ENCODE peak calls at places on chromosomes 1 and 21, in eight cellular contexts. K is mesothelial cell of epicardium; F is effector memory CD4-positive, alpha-beta T cell; V is WERI-Rb-1; O is prostate gland; H is T-helper 2 cell; D is NCI-H1694 treated with DMSO at 0.1 percent for 48 hours; J is NCI-H1105 treated with DMSO at 0.1 percent for 48 hours. Y is an unnamed sample.

GRCh38 chr1:9239622-9240401 is 5.2 kb downstream of the H6PD start:
- DNase-seq in V (peak), K (no peak), F (no peak), D (no peak), H (peak), J (no peak), O (no peak), Y (peak)

GRCh38 chr1:47944561-47944960 is 52.6 kb downstream of the TRABD2B start:
- DNase-seq in K (no peak), D (no peak), F (no peak), H (no peak), O (no peak), J (no peak), V (no peak), Y (no peak)

GRCh38 chr1:244077473-244078220 is 26.6 kb downstream of the ZBTB18 start:
- DNase-seq in F (no peak), D (no peak), V (no peak), H (no peak), O (no peak), K (no peak), J (no peak), Y (no peak)

GRCh38 chr1:60621524-60621923 is 460.8 kb upstream of the NFIA start:
- DNase-seq in D (peak), J (peak), H (no peak), F (no peak), O (peak), V (no peak), K (no peak), Y (no peak)

GRCh38 chr1:15433471-15433870 is 4.8 kb upstream of the CTRC start:
- DNase-seq in J (no peak), O (no peak), F (no peak), K (no peak), V (no peak), D (no peak), H (no peak), Y (no peak)

GRCh38 chr21:38474796-38475195 is 23.5 kb downstream of the ERG start:
- DNase-seq in K (no peak), V (no peak), J (no peak), D (no peak), H (no peak), F (no peak), O (no peak), Y (no peak)

GRCh38 chr1:241738284-241738683 is 86.2 kb downstream of the WDR64 start:
- DNase-seq in H (no peak), O (no peak), F (no peak), V (no peak), J (no peak), K (no peak), D (no peak), Y (no peak)

GRCh38 chr1:119871881-119872280 is 24.4 kb downstream of the ADAM30 start:
- DNase-seq in F (no peak), J (no peak), O (no peak), V (no peak), D (no peak), K (no peak), H (no peak), Y (no peak)

GRCh38 chr1:172742599-172743500 is 83.9 kb downstream of the FASLG start:
- DNase-seq in F (no peak), J (peak), O (no peak), K (no peak), D (peak), V (no peak), H (peak), Y (no peak)

GRCh38 chr1:18938008-18938706 is 18.3 kb downstream of the IFFO2 start:
- DNase-seq in J (no peak), F (no peak), K (no peak), D (no peak), V (peak), O (no peak), H (no peak), Y (no peak)

GRCh38 chr1:158037876-158038359 is 44.5 kb downstream of the KIRREL1 start:
- DNase-seq in K (no peak), O (no peak), F (no peak), H (no peak), J (peak), V (no peak), D (no peak), Y (no peak)

GRCh38 chr1:9840176-9840575 is 16.4 kb upstream of the CLSTN1 start:
- DNase-seq in D (peak), O (peak), K (no peak), F (no peak), V (peak), J (peak), H (no peak), Y (no peak)

GRCh38 chr1:14552246-14552970 is 46.1 kb upstream of the KAZN start:
- DNase-seq in K (no peak), H (no peak), O (no peak), D (peak), J (no peak), V (no peak), F (no peak), Y (no peak)

GRCh38 chr1:167438171-167439138 is 79.9 kb downstream of the CD247 start:
- DNase-seq in H (peak), O (no peak), D (no peak), F (no peak), J (no peak), V (no peak), K (no peak), Y (no peak)

GRCh38 chr1:85068846-85069245 is 20.5 kb upstream of the MCOLN3 start:
- DNase-seq in O (no peak), F (no peak), K (no peak), H (no peak), V (no peak), D (no peak), J (no peak), Y (no peak)

GRCh38 chr1:198729195-198729863 is 90.5 kb downstream of the PTPRC start:
- DNase-seq in K (no peak), F (no peak), J (no peak), H (no peak), V (no peak), D (no peak), O (no peak), Y (no peak)

GRCh38 chr1:94727846-94728715 is 92.1 kb upstream of the SLC44A3 start:
- DNase-seq in F (no peak), O (no peak), H (no peak), V (no peak), D (no peak), K (no peak), J (no peak), Y (no peak)

GRCh38 chr1:205533729-205534443 is 29.4 kb downstream of the CDK18 start:
- DNase-seq in V (no peak), H (no peak), O (no peak), D (no peak), J (no peak), F (no peak), K (no peak), Y (no peak)

GRCh38 chr1:26853156-26853555 is 9.8 kb upstream of the SFN start:
- DNase-seq in O (peak), J (peak), F (peak), D (peak), H (peak), K (peak), V (peak), Y (peak)

GRCh38 chr21:39676054-39676771 is 63.5 kb downstream of the B3GALT5 start:
- DNase-seq in K (peak), V (no peak), F (no peak), O (peak), J (peak), D (peak), H (peak), Y (no peak)

GRCh38 chr1:55138740-55139283 is 76.4 kb downstream of the USP24 start:
- DNase-seq in D (no peak), O (no peak), V (no peak), F (no peak), K (no peak), J (no peak), H (peak), Y (no peak)

GRCh38 chr1:197911857-197912696 is 5.1 kb upstream of the LHX9 start:
- DNase-seq in H (peak), O (no peak), D (no peak), K (no peak), V (no peak), J (peak), F (no peak), Y (no peak)

GRCh38 chr1:101147381-101147780 is 89.4 kb upstream of the S1PR1 start:
- DNase-seq in J (no peak), K (no peak), V (no peak), O (no peak), D (no peak), H (no peak), F (no peak), Y (no peak)

GRCh38 chr1:6241887-6242740 is 1.9 kb upstream of the HES3 start:
- DNase-seq in D (no peak), O (no peak), F (no peak), K (no peak), H (no peak), V (no peak), J (no peak), Y (no peak)

GRCh38 chr21:45404726-45405270 is at the start of gene COL18A1:
- DNase-seq in V (peak), D (no peak), J (peak), O (peak), H (peak), K (peak), F (no peak), Y (peak)

GRCh38 chr1:8660455-8660854 is 157.0 kb downstream of the RERE start:
- DNase-seq in O (peak), K (no peak), F (no peak), J (no peak), D (peak), H (no peak), V (no peak), Y (no peak)

GRCh38 chr1:227433663-227434062 is 115.4 kb upstream of the CDC42BPA start:
- DNase-seq in V (no peak), K (no peak), H (no peak), D (no peak), O (no peak), F (no peak), J (no peak), Y (no peak)

GRCh38 chr1:61749574-61749973 is 7.3 kb downstream of the PATJ start:
- DNase-seq in F (no peak), O (no peak), K (no peak), H (no peak), J (no peak), V (no peak), D (no peak), Y (no peak)